ENCODE peak calls at places on chromosome 6, in five cellular contexts. V is germinal center; E is activated CD4-positive, CD25-positive, alpha-beta regulatory T cell; J is A549; T is aorta. D is an unnamed sample.

GRCh38 chr6:36029464-36029863 is 1.9 kb downstream of the MAPK14 start:
- DNase-seq in J (peak), E (no peak), V (no peak), T (no peak), D (peak)

GRCh38 chr6:31058128-31058894 is 48.0 kb downstream of the MUC22 start:
- DNase-seq in E (no peak), J (peak), T (no peak), V (no peak), D (peak)

GRCh38 chr6:140979642-140980091 is 1153.1 kb upstream of the GJE1 start:
- DNase-seq in V (no peak), J (no peak), E (no peak), T (peak), D (no peak)

GRCh38 chr6:14430218-14430617 is 312.6 kb downstream of the CD83 start:
- DNase-seq in T (no peak), E (no peak), J (no peak), V (no peak), D (no peak)

GRCh38 chr6:139879823-139880356 is 505.4 kb upstream of the CITED2 start:
- DNase-seq in T (no peak), E (no peak), V (no peak), J (no peak), D (no peak)

GRCh38 chr6:142926177-142926493 is 18.8 kb downstream of the HIVEP2 start:
- DNase-seq in J (no peak), E (no peak), T (no peak), V (no peak), D (no peak)

GRCh38 chr6:144820270-144820669 is 535.1 kb downstream of the UTRN start:
- DNase-seq in V (no peak), E (no peak), T (no peak), J (no peak), D (no peak)

GRCh38 chr6:56916849-56917551 is 37.9 kb upstream of the BEND6 start:
- DNase-seq in V (no peak), J (no peak), E (no peak), T (no peak), D (no peak)

GRCh38 chr6:34664270-34664971 is 32.1 kb downstream of the ILRUN start:
- DNase-seq in V (no peak), J (peak), E (no peak), T (no peak), D (no peak)

GRCh38 chr6:168756009-168756634 is 315.1 kb downstream of the SMOC2 start:
- DNase-seq in J (no peak), T (no peak), V (no peak), E (no peak), D (no peak)

GRCh38 chr6:108117427-108118358 is 43.2 kb upstream of the OSTM1 start:
- DNase-seq in V (peak), E (no peak), J (peak), T (peak), D (no peak)

GRCh38 chr6:125944896-125945295 is 11.7 kb upstream of the HINT3 start:
- DNase-seq in T (no peak), V (no peak), E (no peak), J (no peak), D (no peak)

GRCh38 chr6:21931641-21932335 is 338.2 kb downstream of the SOX4 start:
- DNase-seq in J (no peak), E (no peak), V (no peak), T (no peak), D (no peak)

GRCh38 chr6:152091201-152091600 is 283.7 kb downstream of the ESR1 start:
- DNase-seq in T (no peak), V (no peak), J (no peak), E (no peak), D (no peak)